ENCODE peak calls at places on chromosome 11, in nine cellular contexts. G is fibroblast of lung, A is lung, C is cardiac muscle cell, R is ovary, U is RWPE1, J is fibroblast of pulmonary artery, Y is adrenal gland, S is dorsolateral prefrontal cortex. X is an unnamed sample.

GRCh38 chr11:79617561-79617960 is 176.7 kb upstream of the TENM4 start:
- DNase-seq in A (no peak), C (peak; percentile 47), U (no peak), Y (no peak), G (peak; percentile 0), J (no peak), S (no peak), R (no peak), X (no peak)

GRCh38 chr11:18408558-18409242 is 3.4 kb upstream of the LDHC start:
- DNase-seq in G (no peak), U (no peak), J (no peak), C (no peak), S (no peak), A (no peak), R (no peak), Y (no peak), X (no peak)

GRCh38 chr11:104254347-104254746 is 90.4 kb upstream of the PDGFD start:
- DNase-seq in G (peak; percentile 49), R (no peak), A (no peak), J (peak; percentile 62), C (peak; percentile 79), S (no peak), U (peak; percentile 19), Y (peak; percentile 26), X (no peak)

GRCh38 chr11:134154441-134154840 is 69.3 kb downstream of the NCAPD3 start:
- DNase-seq in C (no peak), J (no peak), R (no peak), Y (no peak), S (no peak), A (no peak), G (no peak), U (no peak), X (no peak)

GRCh38 chr11:4191031-4191571 is 96.5 kb downstream of the RRM1 start:
- DNase-seq in G (no peak), U (no peak), J (no peak), Y (no peak), S (no peak), A (peak; percentile 27), C (no peak), R (no peak), X (no peak)

GRCh38 chr11:3169952-3170755 is 5.0 kb upstream of the OSBPL5 start:
- DNase-seq in Y (no peak), A (no peak), G (no peak), U (no peak), C (peak; percentile 56), S (no peak), J (no peak), R (no peak), X (no peak)

GRCh38 chr11:64742940-64743590 is 877 bp downstream of the RASGRP2 start:
- DNase-seq in C (peak; percentile 80), G (no peak), J (peak; percentile 32), R (peak; percentile 55), Y (peak; percentile 79), U (peak; percentile 83), S (no peak), A (peak; percentile 79), X (peak; percentile 90)

GRCh38 chr11:118437046-118437735 is 899 bp downstream of the KMT2A start:
- DNase-seq in C (peak; percentile 61), R (peak; percentile 74), S (no peak), J (no peak), A (peak; percentile 38), U (peak; percentile 64), Y (peak; percentile 67), G (peak; percentile 46), X (no peak)

GRCh38 chr11:41955635-41956400 is 496.4 kb upstream of the LRRC4C start:
- DNase-seq in Y (no peak), J (no peak), G (no peak), S (no peak), U (no peak), A (no peak), C (no peak), R (no peak), X (no peak)

GRCh38 chr11:133929401-133930052 is 27.2 kb downstream of the IGSF9B start:
- DNase-seq in A (no peak), S (no peak), U (no peak), R (no peak), G (peak; percentile 48), C (no peak), Y (no peak), J (no peak), X (no peak)

GRCh38 chr11:134539285-134539684 is 127.2 kb upstream of the B3GAT1 start:
- DNase-seq in J (no peak), G (no peak), Y (no peak), U (no peak), R (no peak), A (no peak), S (no peak), C (no peak), X (no peak)

GRCh38 chr11:65773784-65774411 is 6.9 kb downstream of the AP5B1 start:
- DNase-seq in S (no peak), J (no peak), U (no peak), R (no peak), A (peak; percentile 24), G (no peak), Y (no peak), C (no peak), X (no peak)

GRCh38 chr11:133956650-133957633 is at the start of gene IGSF9B:
- DNase-seq in U (peak; percentile 98), J (peak; percentile 69), Y (peak; percentile 85), S (peak; percentile 84), A (peak; percentile 85), R (peak; percentile 83), G (peak; percentile 76), C (peak; percentile 93), X (peak; percentile 99)

GRCh38 chr11:129291556-129291955 is 84.1 kb upstream of the BARX2 start:
- DNase-seq in U (no peak), J (no peak), A (no peak), G (no peak), C (no peak), Y (no peak), S (peak; percentile 78), R (no peak), X (no peak)

GRCh38 chr11:78901831-78902230 is 327.2 kb upstream of the NARS2 start:
- DNase-seq in Y (no peak), U (no peak), C (no peak), S (no peak), J (no peak), A (no peak), G (no peak), R (no peak), X (no peak)

GRCh38 chr11:1568451-1568911 is 3.6 kb downstream of the DUSP8 start:
- DNase-seq in S (no peak), A (no peak), G (no peak), U (no peak), J (no peak), Y (no peak), R (no peak), C (no peak), X (no peak)

GRCh38 chr11:127629200-127629599 is 628.6 kb upstream of the KIRREL3 start:
- DNase-seq in A (no peak), J (no peak), Y (no peak), G (no peak), R (no peak), S (no peak), C (no peak), U (no peak), X (no peak)
- TF ChIP-seq CTCF in A (no peak), J (no peak), Y (no peak), G (no peak), R (no peak), S (no peak), C (no peak), U (no peak), X (no peak)

GRCh38 chr11:117076941-117077659 is 21.1 kb downstream of the SIK3 start:
- DNase-seq in C (no peak), G (no peak), R (no peak), J (no peak), Y (peak; percentile 30), A (no peak), S (no peak), U (no peak), X (no peak)
- TF ChIP-seq CTCF in C (no peak), G (no peak), R (no peak), J (no peak), Y (no peak), A (no peak), S (no peak), U (no peak), X (no peak)

GRCh38 chr11:113473983-113474361 is 1.2 kb downstream of the DRD2 start:
- DNase-seq in U (no peak), Y (no peak), G (no peak), S (no peak), J (no peak), A (no peak), C (no peak), R (no peak), X (no peak)

GRCh38 chr11:113474362-113475159 is 637 bp downstream of the DRD2 start:
- DNase-seq in R (peak; percentile 81), J (peak; percentile 87), A (peak; percentile 78), C (peak; percentile 96), U (peak; percentile 82), Y (peak; percentile 75), G (peak; percentile 71), S (peak; percentile 26), X (peak; percentile 34)

GRCh38 chr11:113476553-113476952 is 1.4 kb upstream of the DRD2 start:
- DNase-seq in A (no peak), U (no peak), J (no peak), G (no peak), S (no peak), C (no peak), R (no peak), Y (no peak), X (no peak)

GRCh38 chr11:113475160-113475761 is at the start of gene DRD2:
- DNase-seq in S (no peak), Y (peak; percentile 27), J (no peak), U (no peak), C (peak; percentile 79), G (peak; percentile 20), R (peak; percentile 16), A (no peak), X (no peak)

DNA sequence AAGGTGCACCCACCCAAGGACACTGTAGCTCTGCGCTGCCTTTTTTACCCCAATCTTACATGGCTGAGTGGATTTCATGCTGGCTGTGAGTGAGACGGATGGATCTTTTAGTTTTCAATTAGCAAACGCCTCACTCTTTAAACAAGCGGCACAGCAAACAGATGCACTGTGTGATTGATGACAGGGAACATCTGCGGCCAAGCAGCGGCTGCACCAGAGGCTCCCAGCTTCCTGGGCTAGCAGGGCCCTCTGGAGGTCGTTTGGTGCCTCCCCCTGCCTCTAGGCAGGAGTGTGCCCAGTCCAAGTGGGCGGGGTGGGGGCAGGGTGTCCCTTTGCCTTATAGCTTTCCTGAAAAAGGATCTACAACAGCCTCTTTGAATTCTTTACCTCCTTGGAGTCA is 2.1 kb upstream of the DRD2 start:
- DNase-seq in J (no peak), U (no peak), C (peak; percentile 36), S (no peak), Y (no peak), A (no peak), R (no peak), G (no peak), X (no peak)
- TF ChIP-seq CTCF in J (no peak), U (no peak), C (peak; percentile 37), S (no peak), Y (no peak), A (no peak), R (no peak), G (no peak), X (peak; percentile 24)

DNA sequence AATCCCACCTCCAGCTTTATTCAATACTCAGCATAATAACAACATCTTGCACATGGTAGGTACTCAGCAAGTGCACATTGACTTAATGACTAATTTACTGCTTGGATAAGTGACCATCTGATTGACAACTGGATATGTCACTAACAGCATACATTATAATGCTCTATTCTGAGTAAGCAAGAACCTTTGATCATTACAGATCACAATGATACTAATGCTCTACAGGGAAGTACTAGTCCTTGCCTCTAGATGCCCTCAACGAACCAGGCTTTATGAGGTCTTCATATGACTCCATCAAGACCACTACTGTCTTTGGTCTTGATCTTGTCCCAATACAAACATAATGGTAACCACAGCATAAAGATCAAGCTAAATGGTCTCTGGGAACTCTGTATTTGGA is 167.6 kb upstream of the MTMR2 start:
- DNase-seq in A (no peak), S (no peak), G (no peak), R (no peak), C (no peak), U (no peak), Y (no peak), J (no peak), X (no peak)
- TF ChIP-seq CTCF in A (no peak), S (peak; percentile 42), G (peak; percentile 8), R (no peak), C (no peak), U (no peak), Y (no peak), J (no peak), X (no peak)